ENCODE peak calls at places on chromosomes 2 and 18, in seven cellular contexts. One of them, this sample, is unnamed.

GRCh38 chr2:164538250-164538866 is 82.9 kb downstream of the GRB14 start:
- DNase-seq in lower leg skin: no peak
- DNase-seq in brain microvascular endothelial cell: peak; percentile 40
- DNase-seq in fibroblast of pulmonary artery: peak; percentile 59
- DNase-seq in GM06990: no peak
- DNase-seq in neural progenitor cell: peak; percentile 62
- DNase-seq in HCT116: peak; percentile 7
- DNase-seq in this sample: peak; percentile 14

GRCh38 chr2:111116016-111116746 is 4.5 kb upstream of the BCL2L11 start:
- DNase-seq in lower leg skin: no peak
- DNase-seq in brain microvascular endothelial cell: no peak
- DNase-seq in fibroblast of pulmonary artery: no peak
- DNase-seq in GM06990: peak; percentile 28
- DNase-seq in neural progenitor cell: no peak
- DNase-seq in HCT116: no peak
- DNase-seq in this sample: no peak

GRCh38 chr18:11607897-11608296 is 1.5 kb upstream of the SLC35G4 start:
- DNase-seq in lower leg skin: no peak
- DNase-seq in brain microvascular endothelial cell: no peak
- DNase-seq in fibroblast of pulmonary artery: no peak
- DNase-seq in GM06990: no peak
- DNase-seq in neural progenitor cell: peak; percentile 11
- DNase-seq in HCT116: no peak
- DNase-seq in this sample: no peak

GRCh38 chr2:29878898-29879297 is 42.5 kb downstream of the ALK start:
- DNase-seq in lower leg skin: no peak
- DNase-seq in brain microvascular endothelial cell: no peak
- DNase-seq in fibroblast of pulmonary artery: no peak
- DNase-seq in GM06990: no peak
- DNase-seq in neural progenitor cell: no peak
- DNase-seq in HCT116: peak; percentile 26
- DNase-seq in this sample: no peak

GRCh38 chr2:156333951-156334495 is 1.5 kb upstream of the NR4A2 start:
- DNase-seq in lower leg skin: peak; percentile 58
- DNase-seq in brain microvascular endothelial cell: peak; percentile 52
- DNase-seq in fibroblast of pulmonary artery: peak; percentile 69
- DNase-seq in GM06990: peak; percentile 87
- DNase-seq in neural progenitor cell: peak; percentile 87
- DNase-seq in HCT116: no peak
- DNase-seq in this sample: no peak

GRCh38 chr2:30037016-30037415 is 109.8 kb upstream of the YPEL5 start:
- DNase-seq in lower leg skin: no peak
- DNase-seq in brain microvascular endothelial cell: no peak
- DNase-seq in fibroblast of pulmonary artery: no peak
- DNase-seq in GM06990: no peak
- DNase-seq in neural progenitor cell: no peak
- DNase-seq in HCT116: no peak
- DNase-seq in this sample: no peak

GRCh38 chr18:35110554-35111058 is 69.4 kb downstream of the MAPRE2 start:
- DNase-seq in lower leg skin: no peak
- DNase-seq in brain microvascular endothelial cell: peak; percentile 34
- DNase-seq in fibroblast of pulmonary artery: peak; percentile 62
- DNase-seq in GM06990: no peak
- DNase-seq in neural progenitor cell: no peak
- DNase-seq in HCT116: no peak
- DNase-seq in this sample: no peak

GRCh38 chr18:59139615-59140286 is at the start of gene SEC11C:
- DNase-seq in lower leg skin: peak; percentile 95
- DNase-seq in brain microvascular endothelial cell: peak; percentile 97
- DNase-seq in fibroblast of pulmonary artery: peak; percentile 96
- DNase-seq in GM06990: peak; percentile 97
- DNase-seq in neural progenitor cell: peak; percentile 98
- DNase-seq in HCT116: peak; percentile 95
- DNase-seq in this sample: peak; percentile 92

GRCh38 chr18:39870586-39870985 is 2084.4 kb upstream of the PIK3C3 start:
- DNase-seq in lower leg skin: no peak
- DNase-seq in brain microvascular endothelial cell: no peak
- DNase-seq in fibroblast of pulmonary artery: no peak
- DNase-seq in GM06990: no peak
- DNase-seq in neural progenitor cell: no peak
- DNase-seq in HCT116: no peak
- DNase-seq in this sample: no peak

GRCh38 chr2:206858972-206859739 is 80.2 kb upstream of the CPO start:
- DNase-seq in lower leg skin: no peak
- DNase-seq in brain microvascular endothelial cell: no peak
- DNase-seq in fibroblast of pulmonary artery: no peak
- DNase-seq in GM06990: peak; percentile 9
- DNase-seq in neural progenitor cell: no peak
- DNase-seq in HCT116: no peak
- DNase-seq in this sample: no peak

GRCh38 chr2:30768708-30769580 is 38.3 kb downstream of the CAPN13 start:
- DNase-seq in lower leg skin: no peak
- DNase-seq in brain microvascular endothelial cell: no peak
- DNase-seq in fibroblast of pulmonary artery: no peak
- DNase-seq in GM06990: no peak
- DNase-seq in neural progenitor cell: no peak
- DNase-seq in HCT116: no peak
- DNase-seq in this sample: no peak

GRCh38 chr18:3720818-3721545 is 271.0 kb downstream of the TGIF1 start:
- DNase-seq in lower leg skin: no peak
- DNase-seq in brain microvascular endothelial cell: no peak
- DNase-seq in fibroblast of pulmonary artery: no peak
- DNase-seq in GM06990: no peak
- DNase-seq in neural progenitor cell: no peak
- DNase-seq in HCT116: no peak
- DNase-seq in this sample: no peak

GRCh38 chr2:201205516-201205850 is 22.5 kb downstream of the CASP10 start:
- DNase-seq in lower leg skin: no peak
- DNase-seq in brain microvascular endothelial cell: no peak
- DNase-seq in fibroblast of pulmonary artery: no peak
- DNase-seq in GM06990: no peak
- DNase-seq in neural progenitor cell: no peak
- DNase-seq in HCT116: no peak
- DNase-seq in this sample: no peak

GRCh38 chr2:60759654-60760053 is 3.6 kb downstream of the PAPOLG start:
- DNase-seq in lower leg skin: no peak
- DNase-seq in brain microvascular endothelial cell: no peak
- DNase-seq in fibroblast of pulmonary artery: no peak
- DNase-seq in GM06990: no peak
- DNase-seq in neural progenitor cell: no peak
- DNase-seq in HCT116: no peak
- DNase-seq in this sample: no peak

GRCh38 chr18:47168509-47168908 is 7.7 kb downstream of the IER3IP1 start:
- DNase-seq in lower leg skin: no peak
- DNase-seq in brain microvascular endothelial cell: no peak
- DNase-seq in fibroblast of pulmonary artery: no peak
- DNase-seq in GM06990: no peak
- DNase-seq in neural progenitor cell: no peak
- DNase-seq in HCT116: no peak
- DNase-seq in this sample: no peak

GRCh38 chr18:47163241-47163640 is 12.9 kb downstream of the IER3IP1 start:
- DNase-seq in lower leg skin: no peak
- DNase-seq in brain microvascular endothelial cell: peak; percentile 84
- DNase-seq in fibroblast of pulmonary artery: peak; percentile 73
- DNase-seq in GM06990: peak; percentile 58
- DNase-seq in neural progenitor cell: no peak
- DNase-seq in HCT116: no peak
- DNase-seq in this sample: no peak

GRCh38 chr18:47160256-47160655 is 10.0 kb upstream of the HDHD2 start:
- DNase-seq in lower leg skin: no peak
- DNase-seq in brain microvascular endothelial cell: no peak
- DNase-seq in fibroblast of pulmonary artery: no peak
- DNase-seq in GM06990: no peak
- DNase-seq in neural progenitor cell: no peak
- DNase-seq in HCT116: no peak
- DNase-seq in this sample: no peak

GRCh38 chr18:47168913-47169312 is 7.3 kb downstream of the IER3IP1 start:
- DNase-seq in lower leg skin: no peak
- DNase-seq in brain microvascular endothelial cell: no peak
- DNase-seq in fibroblast of pulmonary artery: no peak
- DNase-seq in GM06990: no peak
- DNase-seq in neural progenitor cell: no peak
- DNase-seq in HCT116: no peak
- DNase-seq in this sample: no peak

DNA sequence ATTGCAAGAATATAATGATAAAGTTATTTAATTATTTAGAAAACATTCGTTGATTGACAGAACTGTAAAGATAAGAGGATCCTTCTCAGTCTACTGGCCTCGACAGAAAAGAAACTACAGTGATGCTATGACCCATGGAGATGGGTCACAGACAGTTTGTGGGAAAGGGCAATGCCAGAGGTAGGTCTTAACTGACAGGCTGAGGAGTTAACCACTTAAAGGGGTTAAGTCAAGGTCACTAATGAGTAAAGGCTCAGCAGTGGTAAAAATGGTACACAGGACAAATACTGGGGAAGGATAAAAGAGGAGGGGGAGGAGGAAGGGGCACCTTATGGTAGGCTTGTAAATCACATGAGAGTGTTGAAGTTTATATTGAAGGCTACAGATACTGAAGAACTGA is 9.9 kb downstream of the IER3IP1 start:
- DNase-seq in lower leg skin: no peak
- DNase-seq in brain microvascular endothelial cell: no peak
- DNase-seq in fibroblast of pulmonary artery: no peak
- DNase-seq in GM06990: no peak
- DNase-seq in neural progenitor cell: no peak
- DNase-seq in HCT116: no peak
- DNase-seq in this sample: no peak
- TF ChIP-seq CTCF in lower leg skin: no peak
- TF ChIP-seq CTCF in brain microvascular endothelial cell: no peak
- TF ChIP-seq CTCF in fibroblast of pulmonary artery: no peak
- TF ChIP-seq CTCF in GM06990: no peak
- TF ChIP-seq CTCF in neural progenitor cell: no peak
- TF ChIP-seq CTCF in HCT116: no peak
- TF ChIP-seq CTCF in this sample: no peak

GRCh38 chr2:217494572-217494971 is 508.2 kb downstream of the TNS1 start:
- DNase-seq in lower leg skin: no peak
- DNase-seq in brain microvascular endothelial cell: no peak
- DNase-seq in fibroblast of pulmonary artery: no peak
- DNase-seq in GM06990: no peak
- DNase-seq in neural progenitor cell: no peak
- DNase-seq in HCT116: no peak
- DNase-seq in this sample: no peak

GRCh38 chr2:217491271-217491670 is 511.5 kb downstream of the TNS1 start:
- DNase-seq in lower leg skin: no peak
- DNase-seq in brain microvascular endothelial cell: no peak
- DNase-seq in fibroblast of pulmonary artery: peak; percentile 4
- DNase-seq in GM06990: no peak
- DNase-seq in neural progenitor cell: no peak
- DNase-seq in HCT116: no peak
- DNase-seq in this sample: no peak

GRCh38 chr2:217484046-217484445 is 518.7 kb downstream of the TNS1 start:
- DNase-seq in lower leg skin: no peak
- DNase-seq in brain microvascular endothelial cell: no peak
- DNase-seq in fibroblast of pulmonary artery: no peak
- DNase-seq in GM06990: no peak
- DNase-seq in neural progenitor cell: no peak
- DNase-seq in HCT116: no peak
- DNase-seq in this sample: no peak

GRCh38 chr2:217489145-217489960 is 513.4 kb downstream of the TNS1 start:
- DNase-seq in lower leg skin: peak; percentile 53
- DNase-seq in brain microvascular endothelial cell: no peak
- DNase-seq in fibroblast of pulmonary artery: no peak
- DNase-seq in GM06990: no peak
- DNase-seq in neural progenitor cell: peak; percentile 31
- DNase-seq in HCT116: no peak
- DNase-seq in this sample: no peak
- H3K4me3 ChIP-seq in lower leg skin: no peak overlapping the region
- H3K4me3 ChIP-seq in brain microvascular endothelial cell: no peak overlapping the region
- H3K4me3 ChIP-seq in fibroblast of pulmonary artery: no peak overlapping the region
- H3K4me3 ChIP-seq in GM06990: no peak overlapping the region
- H3K4me3 ChIP-seq in neural progenitor cell: no peak overlapping the region
- H3K4me3 ChIP-seq in HCT116: no peak overlapping the region
- H3K4me3 ChIP-seq in this sample: no peak overlapping the region

GRCh38 chr2:220580113-220580512 is 952.7 kb downstream of the SLC4A3 start:
- DNase-seq in lower leg skin: no peak
- DNase-seq in brain microvascular endothelial cell: no peak
- DNase-seq in fibroblast of pulmonary artery: no peak
- DNase-seq in GM06990: no peak
- DNase-seq in neural progenitor cell: no peak
- DNase-seq in HCT116: no peak
- DNase-seq in this sample: no peak
- TF ChIP-seq CTCF in lower leg skin: no peak
- TF ChIP-seq CTCF in brain microvascular endothelial cell: no peak
- TF ChIP-seq CTCF in fibroblast of pulmonary artery: no peak
- TF ChIP-seq CTCF in GM06990: peak; percentile 6
- TF ChIP-seq CTCF in neural progenitor cell: no peak
- TF ChIP-seq CTCF in HCT116: no peak
- TF ChIP-seq CTCF in this sample: no peak

GRCh38 chr2:9968940-9969497 is 17.5 kb downstream of the GRHL1 start:
- DNase-seq in lower leg skin: no peak
- DNase-seq in brain microvascular endothelial cell: no peak
- DNase-seq in fibroblast of pulmonary artery: no peak
- DNase-seq in GM06990: no peak
- DNase-seq in neural progenitor cell: no peak
- DNase-seq in HCT116: no peak
- DNase-seq in this sample: no peak

GRCh38 chr2:9966491-9967022 is 15.1 kb downstream of the GRHL1 start:
- DNase-seq in lower leg skin: no peak
- DNase-seq in brain microvascular endothelial cell: no peak
- DNase-seq in fibroblast of pulmonary artery: no peak
- DNase-seq in GM06990: no peak
- DNase-seq in neural progenitor cell: no peak
- DNase-seq in HCT116: no peak
- DNase-seq in this sample: no peak

GRCh38 chr2:9965119-9965822 is 13.8 kb downstream of the GRHL1 start:
- DNase-seq in lower leg skin: no peak
- DNase-seq in brain microvascular endothelial cell: no peak
- DNase-seq in fibroblast of pulmonary artery: no peak
- DNase-seq in GM06990: no peak
- DNase-seq in neural progenitor cell: no peak
- DNase-seq in HCT116: no peak
- DNase-seq in this sample: no peak

GRCh38 chr2:9964334-9964980 is 13.0 kb downstream of the GRHL1 start:
- DNase-seq in lower leg skin: no peak
- DNase-seq in brain microvascular endothelial cell: no peak
- DNase-seq in fibroblast of pulmonary artery: no peak
- DNase-seq in GM06990: no peak
- DNase-seq in neural progenitor cell: no peak
- DNase-seq in HCT116: no peak
- DNase-seq in this sample: no peak

DNA sequence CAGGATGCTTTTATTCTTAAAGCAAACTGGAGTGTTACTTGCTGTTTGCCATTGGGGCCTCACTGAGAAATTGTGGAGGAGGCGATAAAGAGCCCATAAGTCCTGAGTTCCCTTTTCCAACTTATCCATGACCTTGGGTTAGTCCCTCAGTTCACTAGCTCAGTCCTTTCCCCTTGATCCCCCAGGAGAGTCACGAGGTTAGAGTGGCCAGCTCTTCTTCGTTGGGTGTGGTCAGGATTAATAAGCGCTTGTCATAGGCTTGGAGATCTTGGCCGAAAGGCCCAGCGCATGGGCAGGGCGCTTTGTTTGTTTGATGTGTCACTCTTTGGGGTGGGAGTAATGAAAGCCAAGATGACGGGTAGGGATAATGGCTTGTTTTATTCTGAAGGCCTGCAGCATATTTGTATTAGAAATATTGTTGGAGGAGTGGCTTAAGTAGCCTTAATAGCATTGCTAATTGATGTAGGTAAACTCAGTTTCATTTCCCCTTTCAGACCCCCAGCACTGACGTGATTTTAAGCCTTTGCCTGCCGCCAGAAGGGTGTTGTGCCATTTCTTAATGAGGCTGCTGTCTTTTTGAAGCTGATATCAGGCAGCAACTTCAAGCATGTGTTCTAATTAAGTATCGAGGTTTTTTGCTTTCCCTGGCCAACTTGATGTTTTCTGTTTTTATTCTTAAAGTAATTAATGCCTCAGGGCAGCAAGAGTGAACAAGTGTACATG is 15.7 kb downstream of the GRHL1 start:
- DNase-seq in lower leg skin: no peak
- DNase-seq in brain microvascular endothelial cell: no peak
- DNase-seq in fibroblast of pulmonary artery: no peak
- DNase-seq in GM06990: peak; percentile 49
- DNase-seq in neural progenitor cell: no peak
- DNase-seq in HCT116: no peak
- DNase-seq in this sample: no peak
- H3K4me3 ChIP-seq in lower leg skin: no peak overlapping the region
- H3K4me3 ChIP-seq in brain microvascular endothelial cell: no peak overlapping the region
- H3K4me3 ChIP-seq in fibroblast of pulmonary artery: no peak overlapping the region
- H3K4me3 ChIP-seq in GM06990: no peak overlapping the region
- H3K4me3 ChIP-seq in neural progenitor cell: no peak overlapping the region
- H3K4me3 ChIP-seq in HCT116: no peak overlapping the region
- H3K4me3 ChIP-seq in this sample: no peak overlapping the region

This sample was measured in HFF-Myc.